ENCODE peak calls at places on chromosomes 2 and 18, in four cellular contexts. S is substantia nigra; V is frontal cortex; E is stimulated activated CD4-positive, alpha-beta T cell treated with anti-CD3 and anti-CD28 coated beads, Interleukin-1b, Interleukin-23, amount 100 ng/mL, for 24 hours. X is an unnamed sample.

GRCh38 chr2:239311132-239312040 is 89.4 kb downstream of the HDAC4 start:
- DNase-seq in E (no peak), S (peak; percentile 68), V (peak; percentile 52), X (peak; percentile 47)

GRCh38 chr2:235734168-235734567 is 240.3 kb downstream of the AGAP1 start:
- DNase-seq in V (no peak), E (no peak), S (no peak), X (no peak)

GRCh38 chr2:190802810-190803209 is 77.8 kb upstream of the GLS start:
- DNase-seq in V (no peak), S (no peak), E (no peak), X (no peak)

GRCh38 chr2:118738524-118739308 is 108.7 kb downstream of the EN1 start:
- DNase-seq in E (no peak), S (no peak), V (no peak), X (no peak)

GRCh38 chr2:185284696-185285095 is 453.9 kb upstream of the FSIP2 start:
- DNase-seq in V (no peak), S (no peak), E (no peak), X (no peak)

GRCh38 chr18:79496237-79496977 is 100.7 kb downstream of the NFATC1 start:
- DNase-seq in S (no peak), E (no peak), V (no peak), X (no peak)

GRCh38 chr18:50879302-50880107 is 587 bp downstream of the ME2 start:
- DNase-seq in E (no peak), V (no peak), S (peak; percentile 81), X (peak; percentile 87)

GRCh38 chr18:61502472-61502871 is 169.2 kb downstream of the CDH20 start:
- DNase-seq in S (peak; percentile 23), V (peak; percentile 54), E (no peak), X (no peak)

GRCh38 chr18:51068111-51068510 is 38.1 kb downstream of the SMAD4 start:
- DNase-seq in S (no peak), E (no peak), V (no peak), X (no peak)

GRCh38 chr2:173370198-173370597 is 15.5 kb downstream of the CDCA7 start:
- DNase-seq in V (no peak), E (no peak), S (no peak), X (no peak)

GRCh38 chr2:204483497-204484164 is 61.6 kb upstream of the PARD3B start:
- DNase-seq in E (no peak), V (no peak), S (no peak), X (no peak)

GRCh38 chr2:109528811-109529501 is 84.8 kb downstream of the SEPTIN10 start:
- DNase-seq in V (no peak), S (no peak), E (no peak), X (no peak)

GRCh38 chr2:37466533-37467230 is 122.3 kb downstream of the QPCT start:
- DNase-seq in S (no peak), V (no peak), E (no peak), X (no peak)

GRCh38 chr2:37829616-37830385 is 95.3 kb upstream of the RMDN2 start:
- DNase-seq in V (no peak), E (no peak), S (no peak), X (no peak)

GRCh38 chr2:112730791-112731190 is 10.0 kb downstream of the NT5DC4 start:
- DNase-seq in S (no peak), E (no peak), V (no peak), X (no peak)

GRCh38 chr18:48929951-48930713 is 20.6 kb downstream of the SMAD7 start:
- DNase-seq in E (no peak), S (peak; percentile 26), V (no peak), X (no peak)

GRCh38 chr2:131413148-131413747 is 49.3 kb upstream of the RAB6D start:
- DNase-seq in E (peak; percentile 7), V (peak; percentile 50), S (no peak), X (no peak)

GRCh38 chr2:155151472-155151871 is 453.0 kb downstream of the KCNJ3 start:
- DNase-seq in E (no peak), S (no peak), V (no peak), X (no peak)

GRCh38 chr2:30226144-30227032 is 4.9 kb upstream of the LBH start:
- DNase-seq in E (no peak), S (no peak), V (no peak), X (no peak)

GRCh38 chr18:681985-682384 is 24.5 kb downstream of the TYMS start:
- DNase-seq in V (no peak), S (no peak), E (no peak), X (no peak)

GRCh38 chr18:48709371-48709770 is 170.5 kb downstream of the CTIF start:
- DNase-seq in E (no peak), S (no peak), V (no peak), X (no peak)

GRCh38 chr2:120712180-120712678 is 23.4 kb upstream of the GLI2 start:
- DNase-seq in S (no peak), V (no peak), E (no peak), X (no peak)

GRCh38 chr2:109666466-109666865 is 52.3 kb downstream of the SOWAHC start:
- DNase-seq in E (no peak), V (no peak), S (no peak), X (no peak)

GRCh38 chr2:210003394-210003793 is 956 bp downstream of the RPE start:
- DNase-seq in S (no peak), V (no peak), E (no peak), X (no peak)

GRCh38 chr2:12665334-12665733 is 51.4 kb upstream of the TRIB2 start:
- DNase-seq in S (no peak), V (no peak), E (no peak), X (no peak)

GRCh38 chr2:235394278-235394828 is 99.5 kb upstream of the AGAP1 start:
- DNase-seq in E (no peak), S (no peak), V (no peak), X (no peak)

GRCh38 chr2:64062840-64063239 is 43.6 kb upstream of the VPS54 start:
- DNase-seq in S (no peak), V (no peak), E (no peak), X (no peak)

GRCh38 chr2:239692348-239692747 is 291.5 kb upstream of the HDAC4 start:
- DNase-seq in S (no peak), V (no peak), E (no peak), X (peak; percentile 21)